ENCODE peak calls at places on chromosomes 5 and 9, in ten cellular contexts. A, Q, R, X, G, F, H, I, J and E are unnamed samples.

GRCh38 chr9:34047864-34048729 is 590 bp downstream of the UBAP2 start:
- DNase-seq in A (no peak), R (peak), I (peak), X (peak), F (no peak), G (peak), J (peak), H (peak), Q (no peak), E (peak)

GRCh38 chr5:179240561-179240960 is 104.7 kb downstream of the ADAMTS2 start:
- DNase-seq in X (no peak), Q (no peak), R (no peak), G (no peak), J (no peak), F (no peak), I (no peak), A (no peak), H (no peak), E (no peak)

GRCh38 chr9:114300153-114300845 is 22.6 kb upstream of the ORM1 start:
- DNase-seq in I (no peak), F (no peak), X (no peak), J (no peak), A (no peak), H (no peak), R (peak), G (no peak), Q (no peak), E (no peak)

GRCh38 chr5:71937906-71938698 is 169.2 kb upstream of the MAP1B start:
- DNase-seq in R (no peak), J (peak), H (peak), X (no peak), G (peak), I (no peak), Q (no peak), A (no peak), F (no peak), E (no peak)

GRCh38 chr5:76766746-76767145 is 50.8 kb downstream of the F2R start:
- DNase-seq in H (no peak), J (no peak), R (no peak), X (peak), F (no peak), A (peak), G (no peak), Q (no peak), I (no peak), E (no peak)

GRCh38 chr5:33816791-33817190 is 75.0 kb downstream of the ADAMTS12 start:
- DNase-seq in H (no peak), J (no peak), A (peak), R (no peak), Q (no peak), G (no peak), F (no peak), X (no peak), I (no peak), E (no peak)

GRCh38 chr5:176466245-176466871 is 18.2 kb downstream of the FAF2 start:
- DNase-seq in G (no peak), Q (peak), I (no peak), R (no peak), J (no peak), X (peak), F (no peak), A (peak), H (no peak), E (no peak)

GRCh38 chr9:114291064-114291474 is 31.8 kb upstream of the ORM1 start:
- DNase-seq in Q (peak), G (peak), A (peak), H (peak), X (peak), I (peak), R (peak), F (peak), J (peak), E (peak)

GRCh38 chr9:85321561-85321960 is 420.2 kb downstream of the AGTPBP1 start:
- DNase-seq in H (no peak), X (no peak), F (no peak), G (no peak), A (no peak), I (no peak), R (no peak), Q (no peak), J (no peak), E (no peak)

GRCh38 chr9:36091028-36091953 is 45.2 kb upstream of the GLIPR2 start:
- DNase-seq in H (no peak), F (no peak), J (no peak), A (peak), I (no peak), Q (no peak), G (no peak), R (no peak), X (peak), E (no peak)